ENCODE peak calls at places on chromosomes 1 and 21, in six cellular contexts. R is PC-9; W is left ventricle myocardium inferior; O is naive thymus-derived CD4-positive, alpha-beta T cell; G is gastrocnemius medialis; M is Panc1. X is an unnamed sample. For H3K4me1, the result is how much of the 10 kb centered on the place peaks cover.

GRCh38 chr1:183896466-183897026 is 91.6 kb downstream of the RGL1 start:
- DNase-seq in W (no peak), G (no peak), M (no peak), O (no peak), R (no peak), X (no peak)

GRCh38 chr1:7975212-7975865 is 13.8 kb downstream of the PARK7 start:
- DNase-seq in W (peak), O (no peak), M (peak), G (peak), R (peak), X (peak)

GRCh38 chr21:38267991-38268858 is 11.4 kb downstream of the KCNJ15 start:
- DNase-seq in O (no peak), R (no peak), G (no peak), W (no peak), M (no peak), X (peak)

GRCh38 chr1:216563096-216563495 is 139.8 kb upstream of the USH2A start:
- DNase-seq in O (no peak), M (no peak), W (no peak), G (no peak), R (no peak), X (no peak)

GRCh38 chr21:27149034-27149433 is 182.1 kb upstream of the ADAMTS5 start:
- DNase-seq in O (no peak), W (no peak), M (no peak), R (no peak), G (no peak), X (no peak)

GRCh38 chr1:22231995-22232690 is 89.2 kb upstream of the WNT4 start:
- DNase-seq in O (no peak), R (no peak), W (no peak), G (no peak), M (no peak), X (no peak)

GRCh38 chr21:33380483-33380998 is 22.7 kb upstream of the IFNGR2 start:
- DNase-seq in R (peak), M (peak), W (peak), O (peak), G (peak), X (peak)

GRCh38 chr1:154837034-154837678 is 32.9 kb downstream of the KCNN3 start:
- DNase-seq in M (no peak), O (no peak), W (peak), G (peak), R (no peak), X (peak)

GRCh38 chr1:220787069-220787614 is 429 bp downstream of the MTARC1 start:
- DNase-seq in O (no peak), M (no peak), R (peak), W (no peak), G (peak), X (peak)

GRCh38 chr1:107899655-107900054 is 65.3 kb downstream of the VAV3 start:
- DNase-seq in O (no peak), W (no peak), G (no peak), M (no peak), R (no peak), X (no peak)

GRCh38 chr1:214372092-214372491 is 91.1 kb downstream of the SMYD2 start:
- DNase-seq in O (no peak), W (no peak), G (no peak), M (no peak), R (no peak), X (no peak)

GRCh38 chr1:172726740-172727139 is 67.8 kb downstream of the FASLG start:
- DNase-seq in R (no peak), O (no peak), G (no peak), W (no peak), M (no peak), X (no peak)

GRCh38 chr1:193676996-193677569 is 490.7 kb upstream of the B3GALT2 start:
- DNase-seq in M (no peak), G (no peak), W (no peak), R (no peak), O (no peak), X (no peak)

GRCh38 chr1:81467433-81467832 is 333.3 kb upstream of the ADGRL2 start:
- DNase-seq in O (no peak), W (no peak), R (no peak), M (no peak), G (no peak), X (no peak)

GRCh38 chr1:38785285-38786039 is 74.1 kb downstream of the RRAGC start:
- DNase-seq in M (no peak), R (no peak), G (no peak), W (no peak), O (no peak), X (no peak)

GRCh38 chr1:53001128-53001527 is 60.9 kb upstream of the PODN start:
- DNase-seq in M (no peak), W (no peak), R (no peak), O (no peak), G (no peak), X (no peak)

GRCh38 chr1:7506677-7507619 is 264.1 kb upstream of the VAMP3 start:
- DNase-seq in M (no peak), G (no peak), O (no peak), W (no peak), R (no peak), X (no peak)

GRCh38 chr1:78225153-78225552 is 179.4 kb downstream of the GIPC2 start:
- DNase-seq in O (no peak), G (no peak), R (no peak), M (no peak), W (no peak), X (no peak)

GRCh38 chr1:232709339-232709738 is 79.4 kb upstream of the SIPA1L2 start:
- DNase-seq in W (no peak), G (no peak), O (no peak), M (no peak), R (no peak), X (peak)

GRCh38 chr1:23643668-23644554 is 47.7 kb upstream of the RPL11 start:
- DNase-seq in W (no peak), M (no peak), G (no peak), R (no peak), O (no peak), X (no peak)

GRCh38 chr1:110087812-110088738 is 17.6 kb upstream of the ALX3 start:
- DNase-seq in W (no peak), M (peak), O (peak), R (peak), G (no peak), X (peak)

GRCh38 chr1:218345673-218346390 is 696 bp downstream of the TGFB2 start:
- DNase-seq in R (peak), W (peak), G (peak), M (no peak), O (peak), X (peak)

GRCh38 chr1:209076688-209077087 is 506.8 kb upstream of the CAMK1G start:
- DNase-seq in M (peak), W (no peak), O (no peak), G (no peak), R (no peak), X (no peak)

GRCh38 chr1:229373395-229373794 is 30.5 kb upstream of the CCSAP start:
- DNase-seq in G (no peak), R (no peak), M (no peak), W (no peak), O (no peak), X (no peak)

GRCh38 chr1:171841931-171842723 is 829 bp downstream of the DNM3 start:
- DNase-seq in M (no peak), G (no peak), O (peak), R (no peak), W (no peak), X (peak)

GRCh38 chr1:226665505-226666163 is 73.4 kb downstream of the ITPKB start:
- DNase-seq in R (no peak), W (no peak), O (no peak), M (no peak), G (no peak), X (no peak)

GRCh38 chr1:181044449-181044966 is 10.7 kb downstream of the MR1 start:
- DNase-seq in M (no peak), G (no peak), R (peak), W (no peak), O (peak), X (peak)

GRCh38 chr21:31092867-31093266 is 54.6 kb upstream of the KRTAP19-8 start:
- DNase-seq in R (no peak), O (no peak), G (no peak), M (no peak), W (no peak), X (no peak)

GRCh38 chr21:31103163-31103562 is 64.9 kb upstream of the KRTAP19-8 start:
- DNase-seq in R (no peak), G (no peak), O (no peak), M (no peak), W (no peak), X (no peak)

GRCh38 chr21:31099122-31099521 is 60.8 kb upstream of the KRTAP19-8 start:
- DNase-seq in M (no peak), O (no peak), G (no peak), W (no peak), R (no peak), X (no peak)

GRCh38 chr21:31103571-31104265 is 65.4 kb upstream of the KRTAP19-8 start:
- DNase-seq in R (no peak), G (no peak), W (no peak), O (no peak), M (no peak), X (no peak)

DNA sequence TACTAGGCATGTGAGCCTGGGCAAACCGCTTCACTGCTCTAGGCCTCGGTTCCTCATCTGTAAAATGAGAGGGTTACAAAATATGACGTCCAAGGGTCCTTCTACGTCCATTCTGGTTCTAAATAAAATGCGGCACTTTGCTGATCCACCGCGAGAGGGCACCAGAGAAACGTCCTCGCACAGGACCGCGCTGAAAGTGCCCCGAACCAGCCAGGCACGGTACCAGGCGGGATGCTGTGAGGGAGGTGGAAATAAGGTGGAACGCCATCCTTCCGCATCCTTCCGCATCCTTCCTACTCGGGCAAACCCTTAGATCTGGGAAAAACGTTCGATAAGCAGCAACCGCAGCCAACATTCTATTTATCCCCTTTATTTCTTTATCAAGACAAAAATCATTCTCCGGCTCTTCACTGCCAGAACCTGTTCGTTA is 60.3 kb upstream of the KRTAP19-8 start:
- DNase-seq in G (peak), O (peak), W (peak), R (peak), M (peak), X (peak)
- H3K27ac ChIP-seq in G (no peak), O (no peak), W (no peak), R (no peak), M (no peak), X (no peak)

GRCh38 chr1:9241891-9242290 is 7.3 kb downstream of the H6PD start:
- DNase-seq in G (peak), W (no peak), O (no peak), R (no peak), M (no peak), X (no peak)
- H3K4me1 ChIP-seq in G (half or more), W (half or more), O (under half), R (under half), M (under half), X (under half)

GRCh38 chr1:11704691-11705475 is 13.4 kb downstream of the DRAXIN start:
- DNase-seq in R (no peak), W (no peak), G (no peak), M (no peak), O (no peak), X (no peak)

GRCh38 chr1:11704226-11704619 is 12.7 kb downstream of the DRAXIN start:
- DNase-seq in W (no peak), G (no peak), M (no peak), O (no peak), R (no peak), X (no peak)

GRCh38 chr1:11706292-11706691 is 14.8 kb downstream of the DRAXIN start:
- DNase-seq in M (no peak), O (no peak), G (no peak), R (no peak), W (no peak), X (no peak)

GRCh38 chr1:11708554-11709350 is 17.2 kb downstream of the DRAXIN start:
- DNase-seq in W (no peak), M (no peak), O (no peak), R (no peak), G (no peak), X (no peak)

DNA sequence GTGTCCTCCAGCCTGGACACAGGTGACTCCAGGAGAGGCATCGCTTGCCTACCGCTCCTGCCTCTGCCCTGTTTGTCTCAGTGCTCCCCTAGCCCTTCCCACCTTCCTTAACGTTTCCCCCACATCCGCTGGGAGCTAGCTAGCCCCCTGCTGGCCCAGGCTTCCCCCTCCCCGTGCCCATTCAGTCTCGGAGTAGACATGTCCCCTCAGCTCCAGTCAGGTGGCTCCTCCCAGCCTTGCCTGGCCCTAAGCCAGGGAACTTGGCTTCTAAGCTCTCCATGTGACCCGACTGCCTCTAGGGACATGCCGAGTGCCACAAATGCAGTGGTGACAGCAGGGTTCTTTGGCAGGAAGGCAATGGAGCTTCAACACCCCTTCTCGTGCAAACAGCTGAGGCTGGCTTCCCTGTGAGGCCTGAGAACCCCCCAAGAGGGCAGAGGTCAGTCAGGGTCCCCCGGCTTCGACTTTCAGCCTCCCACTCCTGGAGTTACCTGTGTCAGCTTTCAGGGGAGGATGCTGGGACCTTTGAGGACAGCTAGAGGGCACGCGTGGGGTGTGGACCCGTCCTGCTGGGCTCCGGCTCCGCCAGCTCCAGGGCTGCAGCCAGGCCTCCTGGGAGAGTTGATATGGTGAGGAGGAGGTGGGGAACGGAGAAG is 16.2 kb downstream of the DRAXIN start:
- DNase-seq in W (peak), M (no peak), O (no peak), R (peak), G (peak), X (peak)
- H3K27ac ChIP-seq in W (peak), M (no peak), O (no peak), R (no peak), G (no peak), X (no peak)

GRCh38 chr1:203278885-203279406 is 26.4 kb upstream of the BTG2 start:
- DNase-seq in G (no peak), R (no peak), M (no peak), W (no peak), O (no peak), X (no peak)
- H3K4me1 ChIP-seq in G (half or more), R (under half), M (under half), W (half or more), O (under half), X (under half)

GRCh38 chr1:46363121-46363520 is 22.5 kb downstream of the NSUN4 start:
- DNase-seq in G (no peak), R (no peak), M (no peak), O (no peak), W (no peak), X (no peak)

GRCh38 chr1:46362158-46362557 is 21.6 kb downstream of the NSUN4 start:
- DNase-seq in R (no peak), G (no peak), O (no peak), W (no peak), M (no peak), X (no peak)

GRCh38 chr1:46368781-46369180 is 25.3 kb upstream of the FAAH start:
- DNase-seq in W (no peak), O (no peak), G (no peak), R (no peak), M (no peak), X (no peak)

GRCh38 chr1:46367072-46367471 is 26.5 kb downstream of the NSUN4 start:
- DNase-seq in M (no peak), G (no peak), O (no peak), W (no peak), R (no peak), X (no peak)

DNA sequence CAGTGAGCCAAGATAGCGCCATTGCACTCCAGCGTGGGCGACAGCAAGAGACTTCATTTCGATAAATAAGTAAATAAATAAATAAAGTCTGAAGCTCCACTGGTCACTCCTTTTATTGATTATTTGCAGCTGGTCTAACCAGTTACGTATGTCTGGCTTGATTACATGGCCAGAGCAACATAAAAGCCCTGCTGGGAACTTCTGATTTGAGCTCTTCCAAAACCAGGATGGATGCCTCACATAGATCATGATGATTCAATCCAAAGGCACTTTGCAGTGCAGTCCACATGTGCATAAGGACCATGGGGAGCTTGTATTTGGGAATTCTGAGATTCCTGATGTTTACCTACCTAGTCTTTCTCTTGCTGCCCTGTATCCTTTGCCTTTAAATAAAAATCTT is 24.0 kb downstream of the NSUN4 start:
- DNase-seq in O (no peak), W (no peak), R (no peak), M (no peak), G (no peak), X (no peak)
- H3K27ac ChIP-seq in O (no peak), W (no peak), R (no peak), M (no peak), G (no peak), X (no peak)